ENCODE peak calls at places on chromosome 20, in seven cellular contexts. One of them, this sample, is unnamed.

GRCh38 chr20:57996936-57997629 is 231.4 kb downstream of the ANKRD60 start:
- DNase-seq in SK-N-SH: no peak
- DNase-seq in H1: no peak
- DNase-seq in HepG2: no peak
- DNase-seq in GM12878: no peak
- DNase-seq in HCT116: no peak
- DNase-seq in K562: no peak
- DNase-seq in this sample: peak

GRCh38 chr20:59120491-59120890 is 43.1 kb upstream of the ZNF831 start:
- DNase-seq in SK-N-SH: no peak
- DNase-seq in H1: no peak
- DNase-seq in HepG2: no peak
- DNase-seq in GM12878: no peak
- DNase-seq in HCT116: no peak
- DNase-seq in K562: no peak
- DNase-seq in this sample: no peak

GRCh38 chr20:823326-823902 is 10.1 kb upstream of the FAM110A start:
- DNase-seq in SK-N-SH: no peak
- DNase-seq in H1: no peak
- DNase-seq in HepG2: no peak
- DNase-seq in GM12878: no peak
- DNase-seq in HCT116: no peak
- DNase-seq in K562: no peak
- DNase-seq in this sample: no peak

GRCh38 chr20:57648878-57649616 is 28.8 kb upstream of the ZBP1 start:
- DNase-seq in SK-N-SH: peak
- DNase-seq in H1: no peak
- DNase-seq in HepG2: no peak
- DNase-seq in GM12878: no peak
- DNase-seq in HCT116: no peak
- DNase-seq in K562: no peak
- DNase-seq in this sample: no peak

GRCh38 chr20:23232679-23233308 is 117.8 kb upstream of the NXT1 start:
- DNase-seq in SK-N-SH: no peak
- DNase-seq in H1: no peak
- DNase-seq in HepG2: peak
- DNase-seq in GM12878: no peak
- DNase-seq in HCT116: no peak
- DNase-seq in K562: no peak
- DNase-seq in this sample: no peak

GRCh38 chr20:36336204-36336603 is 30.1 kb downstream of the DLGAP4 start:
- DNase-seq in SK-N-SH: no peak
- DNase-seq in H1: no peak
- DNase-seq in HepG2: no peak
- DNase-seq in GM12878: no peak
- DNase-seq in HCT116: no peak
- DNase-seq in K562: no peak
- DNase-seq in this sample: no peak

GRCh38 chr20:49701313-49701731 is 12.4 kb downstream of the B4GALT5 start:
- DNase-seq in SK-N-SH: peak
- DNase-seq in H1: no peak
- DNase-seq in HepG2: no peak
- DNase-seq in GM12878: no peak
- DNase-seq in HCT116: no peak
- DNase-seq in K562: no peak
- DNase-seq in this sample: no peak

GRCh38 chr20:2281563-2281962 is 14.2 kb upstream of the TGM3 start:
- DNase-seq in SK-N-SH: no peak
- DNase-seq in H1: no peak
- DNase-seq in HepG2: no peak
- DNase-seq in GM12878: no peak
- DNase-seq in HCT116: no peak
- DNase-seq in K562: no peak
- DNase-seq in this sample: no peak

GRCh38 chr20:24064092-24064491 is 75.5 kb upstream of the GGTLC1 start:
- DNase-seq in SK-N-SH: no peak
- DNase-seq in H1: no peak
- DNase-seq in HepG2: no peak
- DNase-seq in GM12878: no peak
- DNase-seq in HCT116: no peak
- DNase-seq in K562: no peak
- DNase-seq in this sample: no peak

GRCh38 chr20:3250091-3250504 is 11.1 kb upstream of the SLC4A11 start:
- DNase-seq in SK-N-SH: no peak
- DNase-seq in H1: no peak
- DNase-seq in HepG2: peak
- DNase-seq in GM12878: no peak
- DNase-seq in HCT116: no peak
- DNase-seq in K562: peak
- DNase-seq in this sample: no peak

GRCh38 chr20:8385247-8385646 is 253.2 kb downstream of the PLCB1 start:
- DNase-seq in SK-N-SH: no peak
- DNase-seq in H1: no peak
- DNase-seq in HepG2: no peak
- DNase-seq in GM12878: no peak
- DNase-seq in HCT116: no peak
- DNase-seq in K562: no peak
- DNase-seq in this sample: no peak

GRCh38 chr20:57209413-57209812 is 57.0 kb downstream of the BMP7 start:
- DNase-seq in SK-N-SH: no peak
- DNase-seq in H1: no peak
- DNase-seq in HepG2: no peak
- DNase-seq in GM12878: no peak
- DNase-seq in HCT116: no peak
- DNase-seq in K562: no peak
- DNase-seq in this sample: no peak

DNA sequence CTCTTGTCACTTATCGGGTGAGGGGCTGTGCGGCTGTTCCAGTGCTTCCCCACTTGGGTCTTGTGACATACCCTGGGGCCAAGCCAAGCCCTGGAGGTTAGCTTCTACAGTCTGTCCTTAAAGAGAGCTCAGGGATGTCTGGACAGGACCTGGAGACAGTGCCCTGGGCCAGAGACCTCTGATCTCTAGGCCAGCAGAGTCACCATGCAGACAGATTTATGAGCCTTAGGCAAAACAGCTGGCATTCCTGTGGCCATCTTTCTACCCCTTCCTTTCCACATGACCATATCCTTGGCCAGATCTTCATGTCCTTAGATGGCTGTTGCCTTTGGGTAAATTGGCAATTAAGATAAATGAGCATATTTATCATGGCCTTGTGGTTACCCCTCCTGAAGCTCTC is 678.6 kb downstream of the MAFB start:
- DNase-seq in SK-N-SH: no peak
- DNase-seq in H1: no peak
- DNase-seq in HepG2: no peak
- DNase-seq in GM12878: no peak
- DNase-seq in HCT116: no peak
- DNase-seq in K562: no peak
- DNase-seq in this sample: no peak
- TF ChIP-seq JUND in SK-N-SH: no peak
- TF ChIP-seq JUND in H1: no peak
- TF ChIP-seq JUND in HepG2: no peak
- TF ChIP-seq JUND in GM12878: no peak
- TF ChIP-seq JUND in HCT116: no peak
- TF ChIP-seq JUND in K562: no peak
- TF ChIP-seq JUND in this sample: no peak

GRCh38 chr20:48629960-48630315 is 197.9 kb downstream of the PREX1 start:
- DNase-seq in SK-N-SH: no peak
- DNase-seq in H1: no peak
- DNase-seq in HepG2: no peak
- DNase-seq in GM12878: no peak
- DNase-seq in HCT116: no peak
- DNase-seq in K562: no peak
- DNase-seq in this sample: no peak

GRCh38 chr20:48626938-48627736 is 200.7 kb downstream of the PREX1 start:
- DNase-seq in SK-N-SH: peak
- DNase-seq in H1: no peak
- DNase-seq in HepG2: no peak
- DNase-seq in GM12878: no peak
- DNase-seq in HCT116: no peak
- DNase-seq in K562: no peak
- DNase-seq in this sample: no peak

GRCh38 chr20:48626226-48626937 is 201.4 kb downstream of the PREX1 start:
- DNase-seq in SK-N-SH: no peak
- DNase-seq in H1: no peak
- DNase-seq in HepG2: no peak
- DNase-seq in GM12878: no peak
- DNase-seq in HCT116: no peak
- DNase-seq in K562: no peak
- DNase-seq in this sample: no peak

GRCh38 chr20:48629069-48629959 is 198.5 kb downstream of the PREX1 start:
- DNase-seq in SK-N-SH: no peak
- DNase-seq in H1: no peak
- DNase-seq in HepG2: no peak
- DNase-seq in GM12878: no peak
- DNase-seq in HCT116: no peak
- DNase-seq in K562: no peak
- DNase-seq in this sample: no peak

GRCh38 chr20:48627737-48628128 is 200.1 kb downstream of the PREX1 start:
- DNase-seq in SK-N-SH: peak
- DNase-seq in H1: no peak
- DNase-seq in HepG2: no peak
- DNase-seq in GM12878: no peak
- DNase-seq in HCT116: no peak
- DNase-seq in K562: no peak
- DNase-seq in this sample: no peak
- TF ChIP-seq JUND in SK-N-SH: no peak
- TF ChIP-seq JUND in H1: no peak
- TF ChIP-seq JUND in HepG2: no peak
- TF ChIP-seq JUND in GM12878: no peak
- TF ChIP-seq JUND in HCT116: no peak
- TF ChIP-seq JUND in K562: no peak
- TF ChIP-seq JUND in this sample: no peak

GRCh38 chr20:46548688-46549087 is 1.8 kb downstream of the OCSTAMP start:
- DNase-seq in SK-N-SH: no peak
- DNase-seq in H1: no peak
- DNase-seq in HepG2: no peak
- DNase-seq in GM12878: no peak
- DNase-seq in HCT116: no peak
- DNase-seq in K562: no peak
- DNase-seq in this sample: no peak

GRCh38 chr20:46552460-46553420 is 2.3 kb upstream of the OCSTAMP start:
- DNase-seq in SK-N-SH: no peak
- DNase-seq in H1: no peak
- DNase-seq in HepG2: no peak
- DNase-seq in GM12878: peak
- DNase-seq in HCT116: no peak
- DNase-seq in K562: peak
- DNase-seq in this sample: no peak

GRCh38 chr20:46549188-46549967 is 1.1 kb downstream of the OCSTAMP start:
- DNase-seq in SK-N-SH: no peak
- DNase-seq in H1: no peak
- DNase-seq in HepG2: no peak
- DNase-seq in GM12878: no peak
- DNase-seq in HCT116: no peak
- DNase-seq in K562: no peak
- DNase-seq in this sample: no peak

GRCh38 chr20:46550441-46550840 is at the start of gene OCSTAMP:
- DNase-seq in SK-N-SH: no peak
- DNase-seq in H1: no peak
- DNase-seq in HepG2: no peak
- DNase-seq in GM12878: no peak
- DNase-seq in HCT116: no peak
- DNase-seq in K562: no peak
- DNase-seq in this sample: no peak

GRCh38 chr20:46551508-46552280 is 1.2 kb upstream of the OCSTAMP start:
- DNase-seq in SK-N-SH: no peak
- DNase-seq in H1: no peak
- DNase-seq in HepG2: peak
- DNase-seq in GM12878: no peak
- DNase-seq in HCT116: no peak
- DNase-seq in K562: no peak
- DNase-seq in this sample: no peak
- TF ChIP-seq JUND in SK-N-SH: no peak
- TF ChIP-seq JUND in H1: no peak
- TF ChIP-seq JUND in HepG2: no peak
- TF ChIP-seq JUND in GM12878: no peak
- TF ChIP-seq JUND in HCT116: no peak
- TF ChIP-seq JUND in K562: no peak
- TF ChIP-seq JUND in this sample: no peak

GRCh38 chr20:32909451-32909850 is 50.7 kb downstream of the EFCAB8 start:
- DNase-seq in SK-N-SH: no peak
- DNase-seq in H1: no peak
- DNase-seq in HepG2: no peak
- DNase-seq in GM12878: no peak
- DNase-seq in HCT116: no peak
- DNase-seq in K562: no peak
- DNase-seq in this sample: no peak

GRCh38 chr20:32906871-32907495 is 48.3 kb downstream of the EFCAB8 start:
- DNase-seq in SK-N-SH: no peak
- DNase-seq in H1: no peak
- DNase-seq in HepG2: no peak
- DNase-seq in GM12878: no peak
- DNase-seq in HCT116: no peak
- DNase-seq in K562: no peak
- DNase-seq in this sample: no peak

GRCh38 chr20:32909896-32910571 is 51.3 kb downstream of the EFCAB8 start:
- DNase-seq in SK-N-SH: no peak
- DNase-seq in H1: no peak
- DNase-seq in HepG2: no peak
- DNase-seq in GM12878: no peak
- DNase-seq in HCT116: no peak
- DNase-seq in K562: no peak
- DNase-seq in this sample: no peak

GRCh38 chr20:32907886-32908285 is 49.2 kb downstream of the EFCAB8 start:
- DNase-seq in SK-N-SH: no peak
- DNase-seq in H1: no peak
- DNase-seq in HepG2: no peak
- DNase-seq in GM12878: no peak
- DNase-seq in HCT116: no peak
- DNase-seq in K562: no peak
- DNase-seq in this sample: no peak

DNA sequence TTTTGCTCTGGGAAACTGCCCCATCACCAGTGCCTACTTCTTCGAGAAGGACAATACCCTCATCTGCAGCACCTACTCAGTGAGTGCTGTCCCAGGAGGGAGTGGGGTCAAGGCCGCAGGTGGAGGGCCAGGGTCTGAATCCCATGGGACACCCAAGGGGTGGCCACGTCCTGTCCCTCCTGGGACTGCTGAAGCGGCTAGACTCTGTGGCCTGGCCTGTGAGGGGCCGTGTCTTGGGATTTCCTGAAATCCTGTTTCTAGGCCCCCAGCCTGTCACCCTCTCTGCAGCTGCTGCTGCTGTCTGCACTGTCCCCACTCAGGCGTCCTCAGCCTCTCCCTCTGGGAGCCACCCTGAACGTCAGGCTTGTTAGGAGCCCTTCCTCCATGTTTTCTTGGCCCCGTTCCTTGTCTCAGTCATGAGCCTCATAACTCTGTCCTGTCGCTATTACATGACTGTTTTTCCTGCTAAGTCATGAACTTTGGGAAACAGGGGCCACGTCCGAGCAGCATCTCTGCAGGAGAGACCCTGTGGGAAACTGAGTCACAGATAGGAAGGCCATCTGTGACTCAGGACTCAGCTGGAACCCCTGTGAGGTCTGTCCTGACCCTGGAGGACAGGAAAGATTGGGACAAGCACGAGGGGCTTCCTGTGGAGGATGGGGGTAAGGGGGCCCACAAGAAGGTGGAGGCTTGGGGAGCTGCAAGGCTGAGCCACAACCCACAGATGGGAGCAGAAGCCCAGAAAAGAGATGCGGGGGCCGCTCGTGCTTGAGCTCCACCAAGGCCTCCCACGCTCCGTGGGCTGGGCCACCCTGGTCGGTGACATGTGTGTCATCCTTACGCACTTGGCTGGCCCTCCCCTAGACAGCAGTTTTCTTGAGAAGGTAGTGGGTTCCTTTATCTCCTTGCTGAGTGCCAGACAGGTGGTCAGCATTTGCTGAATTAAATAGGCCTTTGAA is 49.9 kb downstream of the EFCAB8 start:
- DNase-seq in SK-N-SH: no peak
- DNase-seq in H1: no peak
- DNase-seq in HepG2: no peak
- DNase-seq in GM12878: no peak
- DNase-seq in HCT116: no peak
- DNase-seq in K562: no peak
- DNase-seq in this sample: no peak
- TF ChIP-seq JUND in SK-N-SH: no peak
- TF ChIP-seq JUND in H1: no peak
- TF ChIP-seq JUND in HepG2: no peak
- TF ChIP-seq JUND in GM12878: no peak
- TF ChIP-seq JUND in HCT116: no peak
- TF ChIP-seq JUND in K562: no peak
- TF ChIP-seq JUND in this sample: no peak

This sample was measured in T47D.